ENCODE peak calls at places on chromosomes 6 and 20, in ten cellular contexts. One of them, this sample, is unnamed.
A peak's percentile ranks its signal among the peaks of the same experiment; 100 is the strongest.

GRCh38 chr20:46512943-46513844 is at the start of gene ZNF334:
- DNase-seq in BJ: no peak
- DNase-seq in heart left ventricle: peak; percentile 84
- DNase-seq in cardiac muscle cell: peak; percentile 71
- DNase-seq in GM13976: peak; percentile 72
- DNase-seq in coronary artery: no peak
- DNase-seq in fibroblast of pulmonary artery: peak; percentile 35
- DNase-seq in right lobe of liver: peak; percentile 57
- DNase-seq in mucosa of descending colon: peak; percentile 66
- DNase-seq in HL-60: no peak
- DNase-seq in this sample: no peak

GRCh38 chr6:28522594-28523557 is 2.8 kb upstream of the GPX5 start:
- DNase-seq in BJ: no peak
- DNase-seq in heart left ventricle: no peak
- DNase-seq in cardiac muscle cell: no peak
- DNase-seq in GM13976: no peak
- DNase-seq in coronary artery: no peak
- DNase-seq in fibroblast of pulmonary artery: no peak
- DNase-seq in right lobe of liver: no peak
- DNase-seq in mucosa of descending colon: no peak
- DNase-seq in HL-60: no peak
- DNase-seq in this sample: no peak

GRCh38 chr6:35089935-35090505 is 51.1 kb downstream of the TCP11 start:
- DNase-seq in BJ: peak; percentile 51
- DNase-seq in heart left ventricle: no peak
- DNase-seq in cardiac muscle cell: peak; percentile 88
- DNase-seq in GM13976: peak; percentile 41
- DNase-seq in coronary artery: no peak
- DNase-seq in fibroblast of pulmonary artery: peak; percentile 72
- DNase-seq in right lobe of liver: no peak
- DNase-seq in mucosa of descending colon: no peak
- DNase-seq in HL-60: peak; percentile 86
- DNase-seq in this sample: peak; percentile 37

GRCh38 chr20:39800111-39800510 is 838.0 kb downstream of the DHX35 start:
- DNase-seq in BJ: no peak
- DNase-seq in heart left ventricle: no peak
- DNase-seq in cardiac muscle cell: peak; percentile 28
- DNase-seq in GM13976: peak; percentile 29
- DNase-seq in coronary artery: no peak
- DNase-seq in fibroblast of pulmonary artery: peak; percentile 26
- DNase-seq in right lobe of liver: no peak
- DNase-seq in mucosa of descending colon: no peak
- DNase-seq in HL-60: no peak
- DNase-seq in this sample: no peak

GRCh38 chr20:63974402-63975200 is 4.8 kb downstream of the SAMD10 start:
- DNase-seq in BJ: no peak
- DNase-seq in heart left ventricle: peak; percentile 36
- DNase-seq in cardiac muscle cell: no peak
- DNase-seq in GM13976: no peak
- DNase-seq in coronary artery: no peak
- DNase-seq in fibroblast of pulmonary artery: no peak
- DNase-seq in right lobe of liver: peak; percentile 52
- DNase-seq in mucosa of descending colon: peak; percentile 32
- DNase-seq in HL-60: no peak
- DNase-seq in this sample: no peak

GRCh38 chr6:33632603-33633039 is 11.5 kb downstream of the ITPR3 start:
- DNase-seq in BJ: no peak
- DNase-seq in heart left ventricle: peak; percentile 75
- DNase-seq in cardiac muscle cell: peak; percentile 50
- DNase-seq in GM13976: peak; percentile 75
- DNase-seq in coronary artery: no peak
- DNase-seq in fibroblast of pulmonary artery: peak; percentile 48
- DNase-seq in right lobe of liver: no peak
- DNase-seq in mucosa of descending colon: peak; percentile 77
- DNase-seq in HL-60: peak; percentile 47
- DNase-seq in this sample: no peak

GRCh38 chr6:82877213-82878195 is 188.1 kb downstream of the UBE3D start:
- DNase-seq in BJ: no peak
- DNase-seq in heart left ventricle: no peak
- DNase-seq in cardiac muscle cell: no peak
- DNase-seq in GM13976: no peak
- DNase-seq in coronary artery: no peak
- DNase-seq in fibroblast of pulmonary artery: no peak
- DNase-seq in right lobe of liver: no peak
- DNase-seq in mucosa of descending colon: no peak
- DNase-seq in HL-60: no peak
- DNase-seq in this sample: no peak

GRCh38 chr20:60586417-60587105 is 628.3 kb downstream of the CDH26 start:
- DNase-seq in BJ: no peak
- DNase-seq in heart left ventricle: no peak
- DNase-seq in cardiac muscle cell: no peak
- DNase-seq in GM13976: no peak
- DNase-seq in coronary artery: no peak
- DNase-seq in fibroblast of pulmonary artery: no peak
- DNase-seq in right lobe of liver: no peak
- DNase-seq in mucosa of descending colon: no peak
- DNase-seq in HL-60: no peak
- DNase-seq in this sample: no peak

GRCh38 chr6:32129297-32130088 is 595 bp downstream of the FKBPL start:
- DNase-seq in BJ: no peak
- DNase-seq in heart left ventricle: no peak
- DNase-seq in cardiac muscle cell: no peak
- DNase-seq in GM13976: no peak
- DNase-seq in coronary artery: no peak
- DNase-seq in fibroblast of pulmonary artery: no peak
- DNase-seq in right lobe of liver: no peak
- DNase-seq in mucosa of descending colon: peak; percentile 46
- DNase-seq in HL-60: no peak
- DNase-seq in this sample: no peak

GRCh38 chr6:3881722-3882421 is 32.7 kb downstream of the FAM50B start:
- DNase-seq in BJ: no peak
- DNase-seq in heart left ventricle: no peak
- DNase-seq in cardiac muscle cell: no peak
- DNase-seq in GM13976: no peak
- DNase-seq in coronary artery: no peak
- DNase-seq in fibroblast of pulmonary artery: no peak
- DNase-seq in right lobe of liver: no peak
- DNase-seq in mucosa of descending colon: no peak
- DNase-seq in HL-60: no peak
- DNase-seq in this sample: no peak

GRCh38 chr20:23205221-23205620 is 119.1 kb upstream of the CD93 start:
- DNase-seq in BJ: no peak
- DNase-seq in heart left ventricle: no peak
- DNase-seq in cardiac muscle cell: no peak
- DNase-seq in GM13976: no peak
- DNase-seq in coronary artery: peak; percentile 72
- DNase-seq in fibroblast of pulmonary artery: no peak
- DNase-seq in right lobe of liver: no peak
- DNase-seq in mucosa of descending colon: no peak
- DNase-seq in HL-60: no peak
- DNase-seq in this sample: no peak

GRCh38 chr6:96157018-96157565 is 141.3 kb downstream of the FUT9 start:
- DNase-seq in BJ: no peak
- DNase-seq in heart left ventricle: no peak
- DNase-seq in cardiac muscle cell: no peak
- DNase-seq in GM13976: peak; percentile 37
- DNase-seq in coronary artery: no peak
- DNase-seq in fibroblast of pulmonary artery: no peak
- DNase-seq in right lobe of liver: no peak
- DNase-seq in mucosa of descending colon: no peak
- DNase-seq in HL-60: no peak
- DNase-seq in this sample: no peak

DNA sequence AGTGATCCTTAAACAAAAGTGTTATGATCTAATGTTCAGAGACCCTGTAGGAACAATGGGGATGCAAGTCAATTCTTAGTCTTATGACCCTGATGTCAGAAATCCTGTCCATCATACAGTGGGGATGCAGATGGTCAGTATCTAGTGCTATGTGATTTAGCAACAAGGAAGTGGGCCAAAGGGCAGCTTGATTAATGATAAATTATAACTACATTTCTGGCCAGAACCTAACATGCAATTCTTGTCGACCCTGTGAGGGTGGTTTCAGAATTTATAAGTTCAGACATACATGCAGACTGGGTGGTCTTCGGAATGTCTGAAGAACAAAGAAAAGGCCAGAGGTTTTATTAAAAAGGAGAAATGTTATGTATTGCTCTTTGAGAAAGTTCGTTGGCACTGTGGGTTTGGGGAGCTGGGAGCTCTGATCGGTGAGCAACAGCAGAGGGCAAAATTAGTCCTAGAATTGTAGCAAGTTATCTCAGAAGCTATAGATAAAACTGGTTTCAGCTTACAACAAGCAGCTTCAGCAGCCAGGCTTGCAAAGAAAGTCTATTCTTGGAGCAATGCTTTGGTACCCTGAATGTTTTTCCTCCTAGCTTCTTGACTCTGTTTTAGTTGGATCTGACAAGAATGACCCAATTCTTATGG is 50.8 kb downstream of the RPF2 start:
- DNase-seq in BJ: no peak
- DNase-seq in heart left ventricle: no peak
- DNase-seq in cardiac muscle cell: peak; percentile 64
- DNase-seq in GM13976: no peak
- DNase-seq in coronary artery: no peak
- DNase-seq in fibroblast of pulmonary artery: peak; percentile 31
- DNase-seq in right lobe of liver: no peak
- DNase-seq in mucosa of descending colon: no peak
- DNase-seq in HL-60: no peak
- DNase-seq in this sample: no peak
- TF ChIP-seq CTCF in BJ: no peak
- TF ChIP-seq CTCF in heart left ventricle: no peak
- TF ChIP-seq CTCF in cardiac muscle cell: peak; percentile 22
- TF ChIP-seq CTCF in GM13976: no peak
- TF ChIP-seq CTCF in coronary artery: no peak
- TF ChIP-seq CTCF in fibroblast of pulmonary artery: peak; percentile 8
- TF ChIP-seq CTCF in right lobe of liver: no peak
- TF ChIP-seq CTCF in mucosa of descending colon: no peak
- TF ChIP-seq CTCF in HL-60: no peak
- TF ChIP-seq CTCF in this sample: no peak

DNA sequence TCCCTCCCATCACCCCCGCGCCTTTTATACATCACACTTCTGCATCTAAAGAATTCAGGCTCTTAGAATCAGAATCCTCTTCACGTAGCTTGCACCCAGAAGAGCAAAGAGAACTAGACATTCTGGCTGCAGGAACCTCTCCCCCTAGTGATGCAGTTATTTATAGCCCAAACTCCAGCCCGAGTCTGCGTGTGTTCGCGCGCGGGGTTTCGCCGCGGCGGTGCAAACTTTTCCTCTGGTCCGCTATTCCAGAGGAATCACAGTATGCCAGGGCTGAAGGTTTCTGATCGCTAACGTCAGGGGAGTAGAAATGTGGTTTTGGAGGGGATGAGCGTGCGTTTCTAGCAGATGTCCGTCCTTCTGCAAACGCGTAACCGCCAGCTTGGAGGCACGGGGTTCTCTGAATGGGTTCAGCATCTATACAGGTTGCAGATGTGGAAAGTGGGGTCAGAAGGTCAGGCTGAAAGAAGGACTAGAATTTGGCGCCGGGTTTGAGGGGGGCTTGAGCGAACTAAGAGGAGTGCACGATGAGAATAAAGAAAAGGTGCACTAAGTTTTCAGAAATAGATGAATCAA is 1.9 kb downstream of the EPHA7 start:
- DNase-seq in BJ: no peak
- DNase-seq in heart left ventricle: no peak
- DNase-seq in cardiac muscle cell: peak; percentile 43
- DNase-seq in GM13976: peak; percentile 34
- DNase-seq in coronary artery: no peak
- DNase-seq in fibroblast of pulmonary artery: peak; percentile 22
- DNase-seq in right lobe of liver: no peak
- DNase-seq in mucosa of descending colon: peak; percentile 14
- DNase-seq in HL-60: no peak
- DNase-seq in this sample: no peak
- TF ChIP-seq CTCF in BJ: no peak
- TF ChIP-seq CTCF in heart left ventricle: no peak
- TF ChIP-seq CTCF in cardiac muscle cell: peak; percentile 12
- TF ChIP-seq CTCF in GM13976: no peak
- TF ChIP-seq CTCF in coronary artery: no peak
- TF ChIP-seq CTCF in fibroblast of pulmonary artery: no peak
- TF ChIP-seq CTCF in right lobe of liver: no peak
- TF ChIP-seq CTCF in mucosa of descending colon: no peak
- TF ChIP-seq CTCF in HL-60: no peak
- TF ChIP-seq CTCF in this sample: no peak

DNA sequence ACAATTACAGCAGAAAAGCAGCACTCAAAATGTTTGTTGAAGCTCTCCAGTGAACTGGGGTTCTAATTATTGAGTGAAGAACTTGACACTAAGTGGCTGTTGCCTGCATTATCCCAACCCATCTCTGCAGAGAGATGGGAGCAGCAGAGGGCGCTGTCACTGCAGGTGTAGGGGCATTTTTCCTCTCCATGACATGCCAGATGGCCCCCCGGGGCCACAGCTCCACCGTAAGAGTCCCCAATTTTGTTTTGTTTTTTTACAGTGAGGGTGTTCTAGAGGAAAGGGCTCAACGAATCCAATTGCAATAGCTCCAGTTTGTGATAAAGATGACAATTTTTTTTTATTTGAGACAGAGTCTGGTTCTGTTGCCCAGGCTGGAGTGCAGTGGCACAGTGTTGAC is 1.9 kb upstream of the FUCA2 start:
- DNase-seq in BJ: no peak
- DNase-seq in heart left ventricle: no peak
- DNase-seq in cardiac muscle cell: no peak
- DNase-seq in GM13976: peak; percentile 65
- DNase-seq in coronary artery: no peak
- DNase-seq in fibroblast of pulmonary artery: no peak
- DNase-seq in right lobe of liver: no peak
- DNase-seq in mucosa of descending colon: peak; percentile 79
- DNase-seq in HL-60: peak; percentile 43
- DNase-seq in this sample: no peak
- TF ChIP-seq CTCF in BJ: peak; percentile 42
- TF ChIP-seq CTCF in heart left ventricle: peak; percentile 38
- TF ChIP-seq CTCF in cardiac muscle cell: peak; percentile 43
- TF ChIP-seq CTCF in GM13976: peak; percentile 72
- TF ChIP-seq CTCF in coronary artery: no peak
- TF ChIP-seq CTCF in fibroblast of pulmonary artery: peak; percentile 33
- TF ChIP-seq CTCF in right lobe of liver: peak; percentile 50
- TF ChIP-seq CTCF in mucosa of descending colon: peak; percentile 48
- TF ChIP-seq CTCF in HL-60: peak; percentile 24
- TF ChIP-seq CTCF in this sample: peak; percentile 18

GRCh38 chr20:34956041-34956458 is 382 bp downstream of the MYH7B start:
- DNase-seq in BJ: no peak
- DNase-seq in heart left ventricle: no peak
- DNase-seq in cardiac muscle cell: no peak
- DNase-seq in GM13976: no peak
- DNase-seq in coronary artery: no peak
- DNase-seq in fibroblast of pulmonary artery: no peak
- DNase-seq in right lobe of liver: no peak
- DNase-seq in mucosa of descending colon: no peak
- DNase-seq in HL-60: no peak
- DNase-seq in this sample: no peak
- TF ChIP-seq CTCF in BJ: no peak
- TF ChIP-seq CTCF in heart left ventricle: peak; percentile 23
- TF ChIP-seq CTCF in cardiac muscle cell: no peak
- TF ChIP-seq CTCF in GM13976: no peak
- TF ChIP-seq CTCF in coronary artery: no peak
- TF ChIP-seq CTCF in fibroblast of pulmonary artery: no peak
- TF ChIP-seq CTCF in right lobe of liver: no peak
- TF ChIP-seq CTCF in mucosa of descending colon: no peak
- TF ChIP-seq CTCF in HL-60: no peak
- TF ChIP-seq CTCF in this sample: no peak

GRCh38 chr6:9412951-9413559 is 977.7 kb upstream of the SLC35B3 start:
- DNase-seq in BJ: no peak
- DNase-seq in heart left ventricle: no peak
- DNase-seq in cardiac muscle cell: peak; percentile 12
- DNase-seq in GM13976: peak; percentile 27
- DNase-seq in coronary artery: no peak
- DNase-seq in fibroblast of pulmonary artery: no peak
- DNase-seq in right lobe of liver: peak; percentile 44
- DNase-seq in mucosa of descending colon: no peak
- DNase-seq in HL-60: peak; percentile 43
- DNase-seq in this sample: no peak
- TF ChIP-seq CTCF in BJ: peak; percentile 61
- TF ChIP-seq CTCF in heart left ventricle: no peak
- TF ChIP-seq CTCF in cardiac muscle cell: peak; percentile 38
- TF ChIP-seq CTCF in GM13976: peak; percentile 53
- TF ChIP-seq CTCF in coronary artery: no peak
- TF ChIP-seq CTCF in fibroblast of pulmonary artery: peak; percentile 54
- TF ChIP-seq CTCF in right lobe of liver: peak; percentile 70
- TF ChIP-seq CTCF in mucosa of descending colon: peak; percentile 32
- TF ChIP-seq CTCF in HL-60: peak; percentile 40
- TF ChIP-seq CTCF in this sample: peak; percentile 50

This sample was measured in AG09319.